ENCODE peak calls at places on chromosomes 7 and 10, in seven cellular contexts. L is Ammon's horn; V is NCI-H1092; F is epithelial cell of esophagus; A is NCI-H1436; R is NCI-H1105; J is stimulated activated CD8-positive, alpha-beta memory T cell treated with anti-CD3 and anti-CD28 coated beads, Interleukin-2, amount 100 ng/mL, for 1 hour. P is an unnamed sample.

GRCh38 chr10:26046073-26046684 is 112.2 kb downstream of the MYO3A start:
- DNase-seq in L (peak), V (no peak), F (no peak), A (no peak), R (no peak), J (no peak), P (no peak)

GRCh38 chr7:18808026-18808425 is 309.4 kb downstream of the TWIST1 start:
- DNase-seq in L (no peak), V (no peak), F (no peak), A (no peak), R (no peak), J (no peak), P (no peak)

GRCh38 chr7:131945313-131945831 is 388.9 kb upstream of the PODXL start:
- DNase-seq in L (peak), V (peak), F (peak), A (peak), R (peak), J (no peak), P (peak)

GRCh38 chr7:51366930-51367613 is 50.5 kb upstream of the COBL start:
- DNase-seq in L (peak), V (peak), F (peak), A (peak), R (no peak), J (no peak), P (peak)

GRCh38 chr7:48130658-48131108 is 40.6 kb upstream of the ABCA13 start:
- DNase-seq in L (no peak), V (no peak), F (peak), A (no peak), R (no peak), J (no peak), P (no peak)

GRCh38 chr7:145737617-145738016 is 379.0 kb upstream of the CNTNAP2 start:
- DNase-seq in L (no peak), V (no peak), F (no peak), A (no peak), R (no peak), J (no peak), P (no peak)

GRCh38 chr7:74282748-74283459 is 6.3 kb upstream of the CLIP2 start:
- DNase-seq in L (no peak), V (no peak), F (no peak), A (no peak), R (no peak), J (no peak), P (peak)

GRCh38 chr7:7566651-7567611 is at the start of gene MIOS:
- DNase-seq in L (peak), V (peak), F (peak), A (peak), R (peak), J (peak), P (peak)

GRCh38 chr7:26372738-26373137 is 81.1 kb downstream of the SNX10 start:
- DNase-seq in L (no peak), V (no peak), F (no peak), A (no peak), R (no peak), J (no peak), P (no peak)

GRCh38 chr7:20598479-20599419 is 16.7 kb upstream of the ABCB5 start:
- DNase-seq in L (peak), V (peak), F (peak), A (peak), R (peak), J (no peak), P (peak)

GRCh38 chr7:50068026-50068425 is 25.0 kb downstream of the ZPBP start:
- DNase-seq in L (peak), V (no peak), F (peak), A (peak), R (peak), J (no peak), P (no peak)

GRCh38 chr10:84140036-84140379 is 699 bp downstream of the GHITM start:
- DNase-seq in L (peak), V (no peak), F (peak), A (no peak), R (no peak), J (no peak), P (no peak)

GRCh38 chr10:85642082-85642420 is 724.5 kb downstream of the GRID1 start:
- DNase-seq in L (no peak), V (no peak), F (no peak), A (no peak), R (no peak), J (no peak), P (no peak)

GRCh38 chr7:69603937-69604494 is 5.7 kb downstream of the AUTS2 start:
- DNase-seq in L (no peak), V (no peak), F (no peak), A (no peak), R (no peak), J (no peak), P (no peak)

GRCh38 chr10:132521041-132521465 is 16.5 kb upstream of the INPP5A start:
- DNase-seq in L (no peak), V (no peak), F (no peak), A (no peak), R (no peak), J (no peak), P (no peak)

GRCh38 chr10:28302668-28303488 is at the start of gene MPP7:
- DNase-seq in L (peak), V (peak), F (peak), A (peak), R (peak), J (peak), P (peak)

GRCh38 chr7:36289833-36290661 is 99.6 kb upstream of the ANLN start:
- DNase-seq in L (no peak), V (no peak), F (no peak), A (no peak), R (no peak), J (no peak), P (no peak)

GRCh38 chr10:88877298-88877697 is 2.7 kb upstream of the STAMBPL1 start:
- DNase-seq in L (no peak), V (no peak), F (no peak), A (no peak), R (no peak), J (no peak), P (no peak)

GRCh38 chr7:116393654-116394053 is 105.9 kb upstream of the CAV2 start:
- DNase-seq in L (peak), V (no peak), F (peak), A (no peak), R (no peak), J (no peak), P (no peak)

GRCh38 chr7:11196143-11196542 is 222.5 kb downstream of the PHF14 start:
- DNase-seq in L (no peak), V (no peak), F (no peak), A (no peak), R (no peak), J (no peak), P (no peak)

GRCh38 chr10:110413049-110413783 is 84.5 kb upstream of the DUSP5 start:
- DNase-seq in L (no peak), V (no peak), F (no peak), A (no peak), R (no peak), J (no peak), P (no peak)

GRCh38 chr10:24962998-24963397 is 10.6 kb upstream of the PRTFDC1 start:
- DNase-seq in L (no peak), V (no peak), F (peak), A (no peak), R (no peak), J (no peak), P (no peak)

GRCh38 chr10:71663311-71663710 is 56.3 kb downstream of the C10orf105 start:
- DNase-seq in L (no peak), V (no peak), F (no peak), A (no peak), R (no peak), J (no peak), P (no peak)

GRCh38 chr7:111730476-111731300 is 168.4 kb upstream of the IMMP2L start:
- DNase-seq in L (peak), V (no peak), F (peak), A (peak), R (peak), J (no peak), P (peak)

GRCh38 chr7:674454-675410 is 51.8 kb upstream of the DNAAF5 start:
- DNase-seq in L (peak), V (no peak), F (peak), A (no peak), R (no peak), J (no peak), P (no peak)